ENCODE peak calls at places on chromosomes 5 and 9, in seven cellular contexts. One of them, this sample, is unnamed.
A peak's percentile ranks its signal among the peaks of the same experiment; 100 is the strongest.

GRCh38 chr5:78783434-78784130 is 135.0 kb upstream of the LHFPL2 start:
- DNase-seq in foreskin fibroblast: no peak
- DNase-seq in left ventricle myocardium inferior: no peak
- DNase-seq in bronchial epithelial cell: no peak
- DNase-seq in dorsolateral prefrontal cortex: no peak
- DNase-seq in ovary: no peak
- DNase-seq in effector memory CD4-positive, alpha-beta T cell: no peak
- DNase-seq in this sample: no peak

GRCh38 chr9:128917151-128917849 is 3.5 kb upstream of the PHYHD1 start:
- DNase-seq in left ventricle myocardium inferior: peak; percentile 82
- DNase-seq in effector memory CD4-positive, alpha-beta T cell: no peak
- DNase-seq in foreskin fibroblast: peak; percentile 88
- DNase-seq in ovary: peak; percentile 92
- DNase-seq in dorsolateral prefrontal cortex: no peak
- DNase-seq in bronchial epithelial cell: peak; percentile 60
- DNase-seq in this sample: peak; percentile 69

GRCh38 chr5:32598997-32599549 is 13.7 kb downstream of the SUB1 start:
- DNase-seq in bronchial epithelial cell: no peak
- DNase-seq in foreskin fibroblast: no peak
- DNase-seq in ovary: no peak
- DNase-seq in effector memory CD4-positive, alpha-beta T cell: no peak
- DNase-seq in left ventricle myocardium inferior: no peak
- DNase-seq in dorsolateral prefrontal cortex: no peak
- DNase-seq in this sample: no peak

GRCh38 chr9:93699650-93700049 is 123.3 kb downstream of the PHF2 start:
- DNase-seq in foreskin fibroblast: no peak
- DNase-seq in dorsolateral prefrontal cortex: no peak
- DNase-seq in ovary: no peak
- DNase-seq in bronchial epithelial cell: no peak
- DNase-seq in effector memory CD4-positive, alpha-beta T cell: no peak
- DNase-seq in left ventricle myocardium inferior: no peak
- DNase-seq in this sample: no peak

GRCh38 chr9:99699386-99699785 is 122.3 kb upstream of the NR4A3 start:
- DNase-seq in effector memory CD4-positive, alpha-beta T cell: no peak
- DNase-seq in bronchial epithelial cell: no peak
- DNase-seq in ovary: no peak
- DNase-seq in foreskin fibroblast: no peak
- DNase-seq in left ventricle myocardium inferior: no peak
- DNase-seq in dorsolateral prefrontal cortex: no peak
- DNase-seq in this sample: no peak

GRCh38 chr5:148697821-148698196 is 43.5 kb upstream of the HTR4 start:
- DNase-seq in left ventricle myocardium inferior: no peak
- DNase-seq in foreskin fibroblast: no peak
- DNase-seq in bronchial epithelial cell: no peak
- DNase-seq in dorsolateral prefrontal cortex: no peak
- DNase-seq in effector memory CD4-positive, alpha-beta T cell: no peak
- DNase-seq in ovary: no peak
- DNase-seq in this sample: no peak

GRCh38 chr5:79938468-79938867 is 52.6 kb downstream of the MTX3 start:
- DNase-seq in left ventricle myocardium inferior: no peak
- DNase-seq in effector memory CD4-positive, alpha-beta T cell: no peak
- DNase-seq in foreskin fibroblast: no peak
- DNase-seq in bronchial epithelial cell: peak; percentile 94
- DNase-seq in ovary: no peak
- DNase-seq in dorsolateral prefrontal cortex: no peak
- DNase-seq in this sample: no peak

GRCh38 chr5:100840364-100840763 is 62.7 kb downstream of the ST8SIA4 start:
- DNase-seq in bronchial epithelial cell: peak; percentile 84
- DNase-seq in left ventricle myocardium inferior: no peak
- DNase-seq in ovary: no peak
- DNase-seq in dorsolateral prefrontal cortex: no peak
- DNase-seq in foreskin fibroblast: no peak
- DNase-seq in effector memory CD4-positive, alpha-beta T cell: no peak
- DNase-seq in this sample: peak; percentile 73

GRCh38 chr9:2053883-2054845 is 39.0 kb downstream of the SMARCA2 start:
- DNase-seq in left ventricle myocardium inferior: no peak
- DNase-seq in dorsolateral prefrontal cortex: no peak
- DNase-seq in ovary: no peak
- DNase-seq in foreskin fibroblast: peak; percentile 78
- DNase-seq in effector memory CD4-positive, alpha-beta T cell: peak; percentile 55
- DNase-seq in bronchial epithelial cell: no peak
- DNase-seq in this sample: peak; percentile 94

GRCh38 chr9:81669011-81669739 is 20.2 kb downstream of the TLE1 start:
- DNase-seq in bronchial epithelial cell: no peak
- DNase-seq in effector memory CD4-positive, alpha-beta T cell: no peak
- DNase-seq in foreskin fibroblast: no peak
- DNase-seq in left ventricle myocardium inferior: no peak
- DNase-seq in dorsolateral prefrontal cortex: no peak
- DNase-seq in ovary: no peak
- DNase-seq in this sample: peak; percentile 82

GRCh38 chr9:35570709-35571108 is 34.4 kb upstream of the TESK1 start:
- DNase-seq in foreskin fibroblast: no peak
- DNase-seq in ovary: no peak
- DNase-seq in dorsolateral prefrontal cortex: no peak
- DNase-seq in effector memory CD4-positive, alpha-beta T cell: no peak
- DNase-seq in bronchial epithelial cell: no peak
- DNase-seq in left ventricle myocardium inferior: no peak
- DNase-seq in this sample: no peak

GRCh38 chr5:172920447-172920849 is 38.8 kb upstream of the RPL26L1 start:
- DNase-seq in dorsolateral prefrontal cortex: peak; percentile 66
- DNase-seq in bronchial epithelial cell: peak; percentile 87
- DNase-seq in left ventricle myocardium inferior: no peak
- DNase-seq in ovary: no peak
- DNase-seq in foreskin fibroblast: peak; percentile 94
- DNase-seq in effector memory CD4-positive, alpha-beta T cell: no peak
- DNase-seq in this sample: peak; percentile 100

GRCh38 chr5:59207416-59207815 is 624.5 kb downstream of the RAB3C start:
- DNase-seq in left ventricle myocardium inferior: no peak
- DNase-seq in effector memory CD4-positive, alpha-beta T cell: no peak
- DNase-seq in dorsolateral prefrontal cortex: no peak
- DNase-seq in bronchial epithelial cell: no peak
- DNase-seq in ovary: no peak
- DNase-seq in foreskin fibroblast: no peak
- DNase-seq in this sample: peak; percentile 40

GRCh38 chr5:90387508-90387907 is 22.0 kb downstream of the CETN3 start:
- DNase-seq in bronchial epithelial cell: no peak
- DNase-seq in effector memory CD4-positive, alpha-beta T cell: no peak
- DNase-seq in foreskin fibroblast: no peak
- DNase-seq in left ventricle myocardium inferior: no peak
- DNase-seq in ovary: no peak
- DNase-seq in dorsolateral prefrontal cortex: no peak
- DNase-seq in this sample: no peak

GRCh38 chr9:136485049-136485647 is 2.3 kb upstream of the SEC16A start:
- DNase-seq in bronchial epithelial cell: peak; percentile 62
- DNase-seq in effector memory CD4-positive, alpha-beta T cell: peak; percentile 74
- DNase-seq in dorsolateral prefrontal cortex: peak; percentile 84
- DNase-seq in ovary: peak; percentile 83
- DNase-seq in left ventricle myocardium inferior: peak; percentile 85
- DNase-seq in foreskin fibroblast: peak; percentile 56
- DNase-seq in this sample: peak; percentile 72

GRCh38 chr5:81234801-81235200 is 1.7 kb downstream of the CKMT2 start:
- DNase-seq in foreskin fibroblast: no peak
- DNase-seq in bronchial epithelial cell: no peak
- DNase-seq in left ventricle myocardium inferior: peak; percentile 54
- DNase-seq in dorsolateral prefrontal cortex: no peak
- DNase-seq in ovary: peak; percentile 30
- DNase-seq in effector memory CD4-positive, alpha-beta T cell: no peak
- DNase-seq in this sample: no peak

GRCh38 chr5:100518377-100518776 is 16.8 kb upstream of the FAM174A start:
- DNase-seq in effector memory CD4-positive, alpha-beta T cell: no peak
- DNase-seq in dorsolateral prefrontal cortex: no peak
- DNase-seq in foreskin fibroblast: no peak
- DNase-seq in left ventricle myocardium inferior: no peak
- DNase-seq in bronchial epithelial cell: no peak
- DNase-seq in ovary: no peak
- DNase-seq in this sample: no peak

GRCh38 chr5:34474573-34475021 is 181.5 kb upstream of the RAI14 start:
- DNase-seq in dorsolateral prefrontal cortex: no peak
- DNase-seq in ovary: no peak
- DNase-seq in foreskin fibroblast: peak; percentile 37
- DNase-seq in left ventricle myocardium inferior: no peak
- DNase-seq in bronchial epithelial cell: peak; percentile 55
- DNase-seq in effector memory CD4-positive, alpha-beta T cell: peak; percentile 0
- DNase-seq in this sample: peak; percentile 79

GRCh38 chr9:28270156-28270555 is 696.9 kb upstream of the C9orf72 start:
- DNase-seq in left ventricle myocardium inferior: no peak
- DNase-seq in effector memory CD4-positive, alpha-beta T cell: no peak
- DNase-seq in dorsolateral prefrontal cortex: no peak
- DNase-seq in ovary: no peak
- DNase-seq in bronchial epithelial cell: peak; percentile 37
- DNase-seq in foreskin fibroblast: no peak
- DNase-seq in this sample: no peak

GRCh38 chr9:124340219-124341069 is 74.8 kb downstream of the PSMB7 start:
- DNase-seq in ovary: no peak
- DNase-seq in bronchial epithelial cell: no peak
- DNase-seq in left ventricle myocardium inferior: no peak
- DNase-seq in dorsolateral prefrontal cortex: no peak
- DNase-seq in effector memory CD4-positive, alpha-beta T cell: no peak
- DNase-seq in foreskin fibroblast: no peak
- DNase-seq in this sample: no peak

GRCh38 chr5:50958852-50959457 is 292.5 kb downstream of the PARP8 start:
- DNase-seq in dorsolateral prefrontal cortex: no peak
- DNase-seq in foreskin fibroblast: no peak
- DNase-seq in left ventricle myocardium inferior: no peak
- DNase-seq in ovary: no peak
- DNase-seq in bronchial epithelial cell: peak; percentile 44
- DNase-seq in effector memory CD4-positive, alpha-beta T cell: no peak
- DNase-seq in this sample: peak; percentile 47

GRCh38 chr9:136961279-136962065 is 9.4 kb downstream of the LCN12 start:
- DNase-seq in bronchial epithelial cell: no peak
- DNase-seq in foreskin fibroblast: no peak
- DNase-seq in ovary: no peak
- DNase-seq in effector memory CD4-positive, alpha-beta T cell: no peak
- DNase-seq in dorsolateral prefrontal cortex: no peak
- DNase-seq in left ventricle myocardium inferior: peak; percentile 63
- DNase-seq in this sample: no peak

GRCh38 chr5:45799388-45799787 is 103.2 kb upstream of the HCN1 start:
- DNase-seq in effector memory CD4-positive, alpha-beta T cell: no peak
- DNase-seq in dorsolateral prefrontal cortex: no peak
- DNase-seq in bronchial epithelial cell: no peak
- DNase-seq in left ventricle myocardium inferior: no peak
- DNase-seq in ovary: no peak
- DNase-seq in foreskin fibroblast: no peak
- DNase-seq in this sample: no peak

GRCh38 chr9:14303526-14303925 is 10.4 kb downstream of the NFIB start:
- DNase-seq in bronchial epithelial cell: no peak
- DNase-seq in dorsolateral prefrontal cortex: peak; percentile 86
- DNase-seq in foreskin fibroblast: no peak
- DNase-seq in effector memory CD4-positive, alpha-beta T cell: no peak
- DNase-seq in left ventricle myocardium inferior: no peak
- DNase-seq in ovary: no peak
- DNase-seq in this sample: no peak

GRCh38 chr9:104984541-104984940 is 56.6 kb upstream of the ABCA1 start:
- DNase-seq in bronchial epithelial cell: no peak
- DNase-seq in dorsolateral prefrontal cortex: no peak
- DNase-seq in effector memory CD4-positive, alpha-beta T cell: no peak
- DNase-seq in foreskin fibroblast: no peak
- DNase-seq in ovary: no peak
- DNase-seq in left ventricle myocardium inferior: no peak
- DNase-seq in this sample: no peak

GRCh38 chr5:160774006-160774405 is 78.0 kb downstream of the ATP10B start:
- DNase-seq in foreskin fibroblast: no peak
- DNase-seq in bronchial epithelial cell: no peak
- DNase-seq in ovary: no peak
- DNase-seq in effector memory CD4-positive, alpha-beta T cell: no peak
- DNase-seq in dorsolateral prefrontal cortex: no peak
- DNase-seq in left ventricle myocardium inferior: no peak
- DNase-seq in this sample: no peak

GRCh38 chr5:38650540-38651275 is 94.3 kb upstream of the LIFR start:
- DNase-seq in foreskin fibroblast: peak; percentile 44
- DNase-seq in bronchial epithelial cell: peak; percentile 54
- DNase-seq in effector memory CD4-positive, alpha-beta T cell: no peak
- DNase-seq in ovary: no peak
- DNase-seq in left ventricle myocardium inferior: no peak
- DNase-seq in dorsolateral prefrontal cortex: no peak
- DNase-seq in this sample: peak; percentile 54
- H3K4me3 ChIP-seq in foreskin fibroblast: no peak overlapping the region
- H3K4me3 ChIP-seq in bronchial epithelial cell: no peak overlapping the region
- H3K4me3 ChIP-seq in effector memory CD4-positive, alpha-beta T cell: no peak overlapping the region
- H3K4me3 ChIP-seq in ovary: no peak overlapping the region
- H3K4me3 ChIP-seq in left ventricle myocardium inferior: peak overlapping the region; percentile 18
- H3K4me3 ChIP-seq in dorsolateral prefrontal cortex: no peak overlapping the region
- H3K4me3 ChIP-seq in this sample: no peak overlapping the region

GRCh38 chr5:116573617-116574431 is 799 bp downstream of the SEMA6A start:
- DNase-seq in ovary: peak; percentile 61
- DNase-seq in effector memory CD4-positive, alpha-beta T cell: no peak
- DNase-seq in bronchial epithelial cell: no peak
- DNase-seq in left ventricle myocardium inferior: peak; percentile 22
- DNase-seq in foreskin fibroblast: no peak
- DNase-seq in dorsolateral prefrontal cortex: peak; percentile 47
- DNase-seq in this sample: peak; percentile 40
- H3K4me3 ChIP-seq in ovary: peak overlapping the region; percentile 71
- H3K4me3 ChIP-seq in effector memory CD4-positive, alpha-beta T cell: no peak overlapping the region
- H3K4me3 ChIP-seq in bronchial epithelial cell: peak overlapping the region; percentile 49
- H3K4me3 ChIP-seq in left ventricle myocardium inferior: peak overlapping the region; percentile 79
- H3K4me3 ChIP-seq in foreskin fibroblast: peak overlapping the region; percentile 80
- H3K4me3 ChIP-seq in dorsolateral prefrontal cortex: peak overlapping the region; percentile 77
- H3K4me3 ChIP-seq in this sample: peak overlapping the region; percentile 68

GRCh38 chr9:108156270-108156998 is 666.9 kb upstream of the KLF4 start:
- DNase-seq in bronchial epithelial cell: peak; percentile 82
- DNase-seq in left ventricle myocardium inferior: no peak
- DNase-seq in foreskin fibroblast: peak; percentile 25
- DNase-seq in effector memory CD4-positive, alpha-beta T cell: no peak
- DNase-seq in ovary: no peak
- DNase-seq in dorsolateral prefrontal cortex: no peak
- DNase-seq in this sample: peak; percentile 24

GRCh38 chr9:108150736-108151135 is 661.2 kb upstream of the KLF4 start:
- DNase-seq in ovary: no peak
- DNase-seq in dorsolateral prefrontal cortex: no peak
- DNase-seq in effector memory CD4-positive, alpha-beta T cell: no peak
- DNase-seq in left ventricle myocardium inferior: peak; percentile 31
- DNase-seq in foreskin fibroblast: peak; percentile 80
- DNase-seq in bronchial epithelial cell: no peak
- DNase-seq in this sample: no peak

GRCh38 chr9:108149346-108149745 is 659.8 kb upstream of the KLF4 start:
- DNase-seq in effector memory CD4-positive, alpha-beta T cell: no peak
- DNase-seq in ovary: no peak
- DNase-seq in bronchial epithelial cell: no peak
- DNase-seq in dorsolateral prefrontal cortex: no peak
- DNase-seq in foreskin fibroblast: no peak
- DNase-seq in left ventricle myocardium inferior: no peak
- DNase-seq in this sample: no peak

GRCh38 chr9:108151161-108151586 is 661.6 kb upstream of the KLF4 start:
- DNase-seq in bronchial epithelial cell: peak; percentile 80
- DNase-seq in ovary: peak; percentile 27
- DNase-seq in effector memory CD4-positive, alpha-beta T cell: no peak
- DNase-seq in foreskin fibroblast: peak; percentile 80
- DNase-seq in left ventricle myocardium inferior: peak; percentile 28
- DNase-seq in dorsolateral prefrontal cortex: no peak
- DNase-seq in this sample: peak; percentile 49

GRCh38 chr9:108153391-108153790 is 663.8 kb upstream of the KLF4 start:
- DNase-seq in effector memory CD4-positive, alpha-beta T cell: no peak
- DNase-seq in foreskin fibroblast: no peak
- DNase-seq in bronchial epithelial cell: no peak
- DNase-seq in ovary: no peak
- DNase-seq in left ventricle myocardium inferior: no peak
- DNase-seq in dorsolateral prefrontal cortex: no peak
- DNase-seq in this sample: no peak
- H3K4me3 ChIP-seq in effector memory CD4-positive, alpha-beta T cell: no peak overlapping the region
- H3K4me3 ChIP-seq in foreskin fibroblast: no peak overlapping the region
- H3K4me3 ChIP-seq in bronchial epithelial cell: no peak overlapping the region
- H3K4me3 ChIP-seq in ovary: no peak overlapping the region
- H3K4me3 ChIP-seq in left ventricle myocardium inferior: no peak overlapping the region
- H3K4me3 ChIP-seq in dorsolateral prefrontal cortex: no peak overlapping the region
- H3K4me3 ChIP-seq in this sample: no peak overlapping the region

GRCh38 chr5:139823757-139824355 is 28.2 kb downstream of the PSD2 start:
- DNase-seq in dorsolateral prefrontal cortex: no peak
- DNase-seq in effector memory CD4-positive, alpha-beta T cell: no peak
- DNase-seq in foreskin fibroblast: no peak
- DNase-seq in bronchial epithelial cell: no peak
- DNase-seq in ovary: no peak
- DNase-seq in left ventricle myocardium inferior: no peak
- DNase-seq in this sample: no peak
- H3K4me3 ChIP-seq in dorsolateral prefrontal cortex: no peak overlapping the region
- H3K4me3 ChIP-seq in effector memory CD4-positive, alpha-beta T cell: no peak overlapping the region
- H3K4me3 ChIP-seq in foreskin fibroblast: no peak overlapping the region
- H3K4me3 ChIP-seq in bronchial epithelial cell: no peak overlapping the region
- H3K4me3 ChIP-seq in ovary: no peak overlapping the region
- H3K4me3 ChIP-seq in left ventricle myocardium inferior: no peak overlapping the region
- H3K4me3 ChIP-seq in this sample: no peak overlapping the region

This sample was measured in fibroblast of lung.